ENCODE peak calls at places on chromosomes 2 and 18, in five cellular contexts. B, I, K, W and A are unnamed samples.

GRCh38 chr18:28647961-28648360 is 471.0 kb upstream of the CDH2 start:
- DNase-seq in B (no peak), I (no peak), K (no peak), W (no peak), A (no peak)

GRCh38 chr2:64533882-64534281 is 9.8 kb downstream of the AFTPH start:
- DNase-seq in B (no peak), I (no peak), K (no peak), W (no peak), A (no peak)

GRCh38 chr2:109635426-109636289 is 21.5 kb downstream of the SOWAHC start:
- DNase-seq in B (no peak), I (no peak), K (no peak), W (no peak), A (no peak)

GRCh38 chr2:98806266-98806697 is 75.3 kb upstream of the MGAT4A start:
- DNase-seq in B (peak), I (peak), K (peak), W (no peak), A (no peak)

GRCh38 chr2:180056367-180057118 is 49.4 kb upstream of the CWC22 start:
- DNase-seq in B (no peak), I (no peak), K (no peak), W (peak), A (no peak)

GRCh38 chr2:224881846-224882245 is 160.4 kb downstream of the DOCK10 start:
- DNase-seq in B (no peak), I (no peak), K (no peak), W (no peak), A (no peak)

GRCh38 chr2:198114064-198114463 is 309.7 kb downstream of the PLCL1 start:
- DNase-seq in B (peak), I (no peak), K (no peak), W (no peak), A (no peak)

GRCh38 chr2:120330946-120331822 is 14.8 kb upstream of the INHBB start:
- DNase-seq in B (no peak), I (no peak), K (no peak), W (no peak), A (no peak)

GRCh38 chr2:38095996-38096861 is 20.3 kb upstream of the CYP1B1 start:
- DNase-seq in B (no peak), I (no peak), K (no peak), W (peak), A (no peak)

GRCh38 chr18:2325308-2325849 is 245.9 kb downstream of the METTL4 start:
- DNase-seq in B (no peak), I (no peak), K (no peak), W (peak), A (no peak)

GRCh38 chr2:178674122-178674521 is 133.1 kb downstream of the TTN start:
- DNase-seq in B (no peak), I (no peak), K (no peak), W (peak), A (no peak)

GRCh38 chr2:9820020-9820973 is 23.0 kb upstream of the TAF1B start:
- DNase-seq in B (no peak), I (no peak), K (no peak), W (peak), A (no peak)

GRCh38 chr2:127153691-127154158 is 46.8 kb upstream of the BIN1 start:
- DNase-seq in B (no peak), I (no peak), K (peak), W (peak), A (no peak)

GRCh38 chr2:166867874-166868514 is 20.3 kb upstream of the XIRP2 start:
- DNase-seq in B (no peak), I (no peak), K (no peak), W (no peak), A (no peak)

GRCh38 chr2:39107156-39107555 is 13.7 kb downstream of the SOS1 start:
- DNase-seq in B (peak), I (no peak), K (no peak), W (peak), A (no peak)

GRCh38 chr2:239326831-239327535 is 73.8 kb downstream of the HDAC4 start:
- DNase-seq in B (no peak), I (no peak), K (no peak), W (no peak), A (peak)

DNA sequence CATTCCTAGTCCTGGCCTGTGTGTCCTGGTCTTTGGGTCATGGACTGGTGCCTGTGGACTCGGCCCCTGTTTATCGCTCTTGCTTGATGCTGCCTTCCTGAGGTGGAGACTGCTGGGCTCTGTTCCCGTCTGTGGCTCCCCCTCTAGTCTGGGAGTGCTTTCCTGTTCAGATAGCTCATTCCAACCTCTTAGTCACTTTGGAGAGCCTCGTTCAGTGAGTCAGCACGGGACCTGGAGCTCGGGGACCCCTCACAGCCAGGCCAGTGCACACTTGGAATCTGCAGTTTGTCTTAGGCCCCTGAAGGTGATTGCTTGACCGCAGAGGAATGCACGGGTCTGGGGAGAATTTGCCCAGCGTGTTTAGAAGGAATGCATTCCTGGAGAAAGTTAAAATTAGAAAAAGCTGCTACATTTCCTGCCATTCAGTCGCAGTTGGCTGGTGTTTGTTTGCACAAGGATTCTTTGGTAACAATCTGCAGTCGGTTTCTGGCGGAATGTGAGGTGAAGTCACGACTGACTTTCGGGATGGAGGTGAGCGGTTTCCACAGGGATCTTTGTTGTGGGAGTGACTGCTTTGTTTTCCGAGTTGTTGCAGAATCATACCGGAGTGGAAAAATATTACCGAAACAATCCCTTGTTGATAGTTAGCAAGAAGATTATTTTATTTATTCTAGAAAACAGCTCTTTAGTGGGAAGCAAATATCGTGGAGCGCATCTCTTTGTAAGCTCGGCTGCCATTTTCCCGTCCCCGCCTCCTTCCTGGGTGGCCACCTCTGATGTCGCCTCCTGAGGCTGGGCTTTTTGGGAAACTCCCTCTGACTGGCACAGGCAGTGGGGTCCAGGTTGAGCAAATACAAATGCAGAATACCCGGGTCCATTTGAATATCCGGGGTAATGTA is 29.6 kb downstream of the SH3BP4 start:
- DNase-seq in B (peak), I (no peak), K (peak), W (peak), A (no peak)
- H3K4me3 ChIP-seq in B (peak), I (no peak), K (no peak), W (no peak), A (no peak)

GRCh38 chr2:75303227-75303626 is 103.9 kb upstream of the TACR1 start:
- DNase-seq in B (no peak), I (no peak), K (no peak), W (no peak), A (no peak)
- H3K4me3 ChIP-seq in B (no peak), I (no peak), K (no peak), W (no peak), A (no peak)

DNA sequence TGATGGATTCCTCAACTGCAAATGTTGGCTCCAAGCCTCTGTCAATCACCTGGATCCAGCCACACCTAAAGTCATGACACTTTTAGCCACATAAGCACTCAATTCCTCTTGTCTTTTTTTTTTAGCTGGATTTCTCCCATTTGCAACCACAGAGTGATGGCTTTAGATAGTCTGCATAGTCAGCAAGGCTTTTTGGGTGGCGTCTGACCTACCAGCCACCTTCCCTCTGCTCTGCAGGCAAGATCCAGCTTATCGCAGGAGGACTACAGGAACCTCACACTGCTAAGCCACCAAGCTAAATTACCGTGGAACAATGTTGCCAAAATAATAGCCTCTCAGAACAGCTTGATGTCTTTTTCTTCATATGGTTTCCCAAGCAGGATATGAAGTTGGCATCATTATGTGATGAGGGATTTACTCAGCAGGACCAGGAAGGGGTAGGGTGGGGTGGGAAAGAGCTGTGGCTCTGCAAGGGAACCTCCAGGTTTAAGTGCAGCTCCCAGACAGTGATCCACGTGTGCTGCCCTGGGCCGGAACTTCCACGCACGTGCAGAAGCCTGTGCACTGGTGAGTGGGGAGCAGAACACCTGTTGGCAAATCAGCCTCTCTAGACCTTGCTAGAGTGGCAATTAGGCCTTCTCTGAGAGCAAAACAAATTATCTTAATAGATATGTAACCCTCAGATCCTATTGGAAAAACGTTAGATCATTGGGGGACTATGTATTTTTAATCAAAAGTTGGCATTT is 170.6 kb upstream of the NCK2 start:
- DNase-seq in B (no peak), I (no peak), K (no peak), W (no peak), A (no peak)
- H3K4me3 ChIP-seq in B (no peak), I (no peak), K (no peak), W (no peak), A (no peak)

DNA sequence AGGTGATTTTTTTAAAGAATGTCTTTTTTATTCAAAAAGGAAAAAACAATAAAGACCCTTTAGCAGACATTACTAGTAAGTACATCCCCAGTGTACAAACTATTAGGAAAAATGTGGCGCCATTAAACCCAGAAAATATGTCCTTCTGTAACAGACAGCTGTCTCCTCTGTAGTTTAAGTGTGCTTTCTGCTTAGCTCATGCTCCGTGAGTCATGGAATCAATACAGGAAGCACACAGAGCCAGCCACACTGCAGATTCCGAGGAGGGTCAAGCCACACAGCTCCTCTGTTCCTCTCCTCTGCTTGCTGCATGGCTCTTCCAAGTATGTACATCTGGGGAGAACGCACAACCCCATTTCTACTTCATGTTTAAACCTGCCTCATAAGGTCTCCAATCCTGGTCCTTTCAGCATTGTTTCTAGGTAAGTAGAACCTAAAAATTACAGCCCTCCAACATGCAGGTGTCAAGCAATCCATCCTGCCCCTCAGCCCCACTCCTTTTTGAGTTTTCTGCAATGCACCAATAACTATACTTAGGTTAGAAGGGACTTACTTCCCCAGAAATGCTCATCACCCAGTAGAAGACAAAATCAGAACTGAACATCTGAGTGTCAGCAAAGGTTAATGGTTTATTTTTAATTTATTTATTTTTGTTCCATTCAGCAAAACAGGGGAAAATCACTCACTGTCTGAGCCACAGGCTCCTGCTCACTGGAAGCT is 37.5 kb downstream of the ACVR1 start:
- DNase-seq in B (peak), I (no peak), K (no peak), W (peak), A (no peak)
- H3K4me3 ChIP-seq in B (peak), I (peak), K (no peak), W (no peak), A (no peak)

GRCh38 chr2:151262629-151263028 is 966 bp upstream of the RBM43 start:
- DNase-seq in B (no peak), I (no peak), K (no peak), W (no peak), A (no peak)
- H3K4me3 ChIP-seq in B (no peak), I (no peak), K (no peak), W (no peak), A (peak)

GRCh38 chr2:157258520-157259326 is 1.2 kb downstream of the GALNT5 start:
- DNase-seq in B (no peak), I (no peak), K (no peak), W (no peak), A (no peak)
- H3K4me3 ChIP-seq in B (peak), I (no peak), K (peak), W (no peak), A (no peak)

GRCh38 chr2:218334531-218334930 is 22.1 kb upstream of the CATIP start:
- DNase-seq in B (no peak), I (no peak), K (no peak), W (no peak), A (no peak)

GRCh38 chr2:218329027-218329825 is 27.4 kb upstream of the CATIP start:
- DNase-seq in B (no peak), I (no peak), K (no peak), W (no peak), A (no peak)

GRCh38 chr2:218329826-218330651 is 26.6 kb upstream of the CATIP start:
- DNase-seq in B (no peak), I (peak), K (no peak), W (no peak), A (no peak)

GRCh38 chr2:218332288-218332687 is 24.4 kb upstream of the CATIP start:
- DNase-seq in B (no peak), I (no peak), K (no peak), W (no peak), A (no peak)

GRCh38 chr2:218332920-218333645 is 23.6 kb upstream of the CATIP start:
- DNase-seq in B (no peak), I (no peak), K (no peak), W (no peak), A (no peak)
- H3K4me3 ChIP-seq in B (no peak), I (no peak), K (no peak), W (no peak), A (no peak)